ENCODE peak calls at places on chromosomes 1 and 21, in four cellular contexts. R is CD8-positive, alpha-beta memory T cell; Y is adrenal gland; G is CD8-positive, alpha-beta T cell. X is an unnamed sample.
A peak's percentile ranks its signal among the peaks of the same experiment; 100 is the strongest.

GRCh38 chr1:150567341-150567716 is 12.1 kb downstream of the MCL1 start:
- DNase-seq in R (peak; percentile 78), Y (no peak), G (peak; percentile 59), X (no peak)

GRCh38 chr1:93810316-93810715 is 68.7 kb downstream of the DNTTIP2 start:
- DNase-seq in R (no peak), Y (no peak), G (no peak), X (no peak)

GRCh38 chr21:25362375-25363267 is 244.7 kb downstream of the MRPL39 start:
- DNase-seq in R (no peak), Y (no peak), G (no peak), X (no peak)

GRCh38 chr1:230972855-230973271 is 5.8 kb downstream of the TTC13 start:
- DNase-seq in R (peak; percentile 75), Y (no peak), G (peak; percentile 69), X (no peak)

GRCh38 chr1:188237573-188238353 is 1409.0 kb downstream of the PLA2G4A start:
- DNase-seq in R (no peak), Y (no peak), G (no peak), X (no peak)

GRCh38 chr1:232952514-232953175 is 2.2 kb downstream of the NTPCR start:
- DNase-seq in R (no peak), Y (peak; percentile 47), G (peak; percentile 17), X (no peak)

GRCh38 chr1:184162266-184162665 is 110.7 kb downstream of the TSEN15 start:
- DNase-seq in R (no peak), Y (no peak), G (no peak), X (peak; percentile 38)

GRCh38 chr1:235270625-235271024 is 57.4 kb downstream of the ARID4B start:
- DNase-seq in R (no peak), Y (no peak), G (no peak), X (no peak)

GRCh38 chr1:62142550-62142949 is 52.1 kb upstream of the L1TD1 start:
- DNase-seq in R (no peak), Y (no peak), G (no peak), X (no peak)

GRCh38 chr1:220431840-220432239 is 96.1 kb upstream of the MARK1 start:
- DNase-seq in R (no peak), Y (no peak), G (no peak), X (peak; percentile 27)

GRCh38 chr1:161044908-161045748 is 649 bp downstream of the USF1 start:
- DNase-seq in R (peak; percentile 72), Y (peak; percentile 86), G (peak; percentile 67), X (peak; percentile 79)

GRCh38 chr1:117754061-117754969 is 148.5 kb downstream of the TENT5C start:
- DNase-seq in R (peak; percentile 20), Y (peak; percentile 76), G (peak; percentile 47), X (peak; percentile 47)

GRCh38 chr1:20913242-20913641 is 126.1 kb upstream of the HP1BP3 start:
- DNase-seq in R (no peak), Y (no peak), G (no peak), X (no peak)

GRCh38 chr1:26541431-26541815 is 11.9 kb downstream of the RPS6KA1 start:
- DNase-seq in R (no peak), Y (no peak), G (no peak), X (no peak)

GRCh38 chr1:240794061-240794843 is 182.3 kb upstream of the GREM2 start:
- DNase-seq in R (no peak), Y (no peak), G (no peak), X (no peak)

GRCh38 chr21:38766987-38767722 is 38.6 kb upstream of the ETS2 start:
- DNase-seq in R (peak; percentile 73), Y (no peak), G (peak; percentile 49), X (no peak)

GRCh38 chr1:201916649-201917249 is 28.1 kb downstream of the SHISA4 start:
- DNase-seq in R (no peak), Y (peak; percentile 90), G (no peak), X (peak; percentile 71)

GRCh38 chr1:1116701-1117468 is 996 bp upstream of the C1orf159 start:
- DNase-seq in R (no peak), Y (peak; percentile 21), G (peak; percentile 40), X (peak; percentile 76)

GRCh38 chr1:232556336-232556735 is 73.6 kb downstream of the SIPA1L2 start:
- DNase-seq in R (no peak), Y (no peak), G (no peak), X (no peak)

GRCh38 chr1:115283249-115283648 is 54.8 kb downstream of the NGF start:
- DNase-seq in R (no peak), Y (no peak), G (no peak), X (no peak)

GRCh38 chr1:74534241-74534640 is 21.8 kb upstream of the LRRC53 start:
- DNase-seq in R (no peak), Y (no peak), G (no peak), X (no peak)

GRCh38 chr1:14519976-14520375 is 78.5 kb upstream of the KAZN start:
- DNase-seq in R (no peak), Y (no peak), G (no peak), X (no peak)
- H3K4me1 ChIP-seq in R (no peaks in the 10 kb centered on the region), Y (no peaks in the 10 kb centered on the region), G (no peaks in the 10 kb centered on the region), X (no peaks in the 10 kb centered on the region)

GRCh38 chr1:84108900-84109578 is 35.0 kb upstream of the PRKACB start:
- DNase-seq in R (no peak), Y (no peak), G (no peak), X (no peak)

GRCh38 chr1:84101204-84101603 is 42.9 kb upstream of the PRKACB start:
- DNase-seq in R (no peak), Y (no peak), G (no peak), X (no peak)

GRCh38 chr1:84107955-84108354 is 36.1 kb upstream of the PRKACB start:
- DNase-seq in R (no peak), Y (no peak), G (no peak), X (no peak)

GRCh38 chr1:84103197-84103992 is 40.7 kb upstream of the PRKACB start:
- DNase-seq in R (no peak), Y (peak; percentile 79), G (no peak), X (peak; percentile 42)
- H3K27ac ChIP-seq in R (peak overlapping the region; percentile 40), Y (peak overlapping the region; percentile 20), G (no peak overlapping the region), X (no peak overlapping the region)

GRCh38 chr1:27598288-27598687 is 5.7 kb downstream of the AHDC1 start:
- DNase-seq in R (no peak), Y (peak; percentile 53), G (no peak), X (peak; percentile 87)
- H3K4me1 ChIP-seq in R (peaks cover 74% of the 10 kb centered on the region), Y (peaks cover 88% of the 10 kb centered on the region), G (peaks cover 83% of the 10 kb centered on the region), X (peaks cover 92% of the 10 kb centered on the region)

DNA sequence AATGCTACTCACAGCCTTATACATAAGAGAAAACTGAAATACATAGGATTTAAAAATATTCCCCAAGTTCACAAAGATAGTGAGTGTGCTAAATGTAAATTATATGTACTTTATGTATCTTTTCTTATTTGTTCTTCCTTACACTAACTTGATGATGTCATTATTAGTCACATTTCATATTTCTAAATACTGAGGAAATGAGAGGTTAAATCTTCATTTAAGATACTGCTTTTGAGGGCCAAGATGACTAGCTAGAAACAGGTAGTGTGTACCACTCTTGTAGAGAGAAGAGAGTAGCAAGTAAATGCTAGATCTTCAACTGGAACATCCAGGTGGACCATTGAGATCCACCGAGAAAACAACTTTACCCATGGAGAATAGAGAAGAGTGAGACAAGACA is 29.8 kb downstream of the PYHIN1 start:
- DNase-seq in R (no peak), Y (no peak), G (no peak), X (no peak)
- H3K27ac ChIP-seq in R (no peak overlapping the region), Y (no peak overlapping the region), G (no peak overlapping the region), X (no peak overlapping the region)

GRCh38 chr1:14604414-14604813 is 5.9 kb downstream of the KAZN start:
- DNase-seq in R (no peak), Y (no peak), G (no peak), X (no peak)
- H3K4me1 ChIP-seq in R (no peaks in the 10 kb centered on the region), Y (no peaks in the 10 kb centered on the region), G (no peaks in the 10 kb centered on the region), X (no peaks in the 10 kb centered on the region)

GRCh38 chr1:236471096-236471495 is 52.7 kb upstream of the LGALS8 start:
- DNase-seq in R (no peak), Y (no peak), G (no peak), X (no peak)

GRCh38 chr1:236471653-236472052 is 52.1 kb upstream of the LGALS8 start:
- DNase-seq in R (no peak), Y (no peak), G (no peak), X (no peak)

GRCh38 chr1:236476019-236476418 is 47.8 kb upstream of the LGALS8 start:
- DNase-seq in R (no peak), Y (no peak), G (no peak), X (no peak)

GRCh38 chr1:236469466-236469865 is 54.3 kb upstream of the LGALS8 start:
- DNase-seq in R (no peak), Y (no peak), G (no peak), X (no peak)

GRCh38 chr1:236472850-236473788 is 50.7 kb upstream of the LGALS8 start:
- DNase-seq in R (no peak), Y (no peak), G (no peak), X (no peak)
- H3K27ac ChIP-seq in R (no peak overlapping the region), Y (no peak overlapping the region), G (no peak overlapping the region), X (no peak overlapping the region)